ENCODE peak calls at places on chromosomes 6 and 20, in nine cellular contexts. One of them, this sample, is unnamed.

GRCh38 chr20:59580208-59580980 is 23.9 kb upstream of the PHACTR3 start:
- DNase-seq in stomach: no peak
- DNase-seq in suprapubic skin: no peak
- DNase-seq in transverse colon: no peak
- DNase-seq in esophagus muscularis mucosa: no peak
- DNase-seq in K562: no peak
- DNase-seq in upper lobe of left lung: no peak
- DNase-seq in H1: no peak
- DNase-seq in HepG2: no peak
- DNase-seq in this sample: peak

GRCh38 chr20:51193066-51193772 is 170.3 kb upstream of the KCNG1 start:
- DNase-seq in upper lobe of left lung: no peak
- DNase-seq in K562: no peak
- DNase-seq in stomach: no peak
- DNase-seq in H1: no peak
- DNase-seq in suprapubic skin: no peak
- DNase-seq in esophagus muscularis mucosa: no peak
- DNase-seq in transverse colon: no peak
- DNase-seq in HepG2: no peak
- DNase-seq in this sample: no peak

GRCh38 chr6:138012682-138013081 is 94.5 kb downstream of the PERP start:
- DNase-seq in HepG2: no peak
- DNase-seq in suprapubic skin: no peak
- DNase-seq in esophagus muscularis mucosa: peak
- DNase-seq in K562: no peak
- DNase-seq in transverse colon: peak
- DNase-seq in H1: no peak
- DNase-seq in upper lobe of left lung: no peak
- DNase-seq in stomach: no peak
- DNase-seq in this sample: no peak

GRCh38 chr20:63836335-63837133 is 5.5 kb upstream of the ZBTB46 start:
- DNase-seq in esophagus muscularis mucosa: no peak
- DNase-seq in stomach: no peak
- DNase-seq in K562: no peak
- DNase-seq in upper lobe of left lung: no peak
- DNase-seq in HepG2: no peak
- DNase-seq in transverse colon: no peak
- DNase-seq in H1: no peak
- DNase-seq in suprapubic skin: no peak
- DNase-seq in this sample: no peak

GRCh38 chr20:51388227-51388626 is 154.3 kb downstream of the NFATC2 start:
- DNase-seq in upper lobe of left lung: no peak
- DNase-seq in stomach: no peak
- DNase-seq in esophagus muscularis mucosa: no peak
- DNase-seq in H1: no peak
- DNase-seq in K562: no peak
- DNase-seq in suprapubic skin: no peak
- DNase-seq in HepG2: no peak
- DNase-seq in transverse colon: no peak
- DNase-seq in this sample: no peak

GRCh38 chr6:98880486-98880885 is 46.1 kb downstream of the POU3F2 start:
- DNase-seq in suprapubic skin: no peak
- DNase-seq in H1: no peak
- DNase-seq in stomach: no peak
- DNase-seq in K562: no peak
- DNase-seq in HepG2: no peak
- DNase-seq in esophagus muscularis mucosa: no peak
- DNase-seq in upper lobe of left lung: no peak
- DNase-seq in transverse colon: no peak
- DNase-seq in this sample: no peak

GRCh38 chr6:49499623-49500022 is at the start of gene GLYATL3:
- DNase-seq in HepG2: no peak
- DNase-seq in suprapubic skin: no peak
- DNase-seq in upper lobe of left lung: no peak
- DNase-seq in stomach: no peak
- DNase-seq in transverse colon: no peak
- DNase-seq in K562: no peak
- DNase-seq in H1: no peak
- DNase-seq in esophagus muscularis mucosa: no peak
- DNase-seq in this sample: no peak

GRCh38 chr20:36920334-36920730 is 31.2 kb downstream of the SAMHD1 start:
- DNase-seq in HepG2: no peak
- DNase-seq in stomach: no peak
- DNase-seq in upper lobe of left lung: no peak
- DNase-seq in transverse colon: no peak
- DNase-seq in H1: no peak
- DNase-seq in suprapubic skin: peak
- DNase-seq in esophagus muscularis mucosa: no peak
- DNase-seq in K562: no peak
- DNase-seq in this sample: no peak

DNA sequence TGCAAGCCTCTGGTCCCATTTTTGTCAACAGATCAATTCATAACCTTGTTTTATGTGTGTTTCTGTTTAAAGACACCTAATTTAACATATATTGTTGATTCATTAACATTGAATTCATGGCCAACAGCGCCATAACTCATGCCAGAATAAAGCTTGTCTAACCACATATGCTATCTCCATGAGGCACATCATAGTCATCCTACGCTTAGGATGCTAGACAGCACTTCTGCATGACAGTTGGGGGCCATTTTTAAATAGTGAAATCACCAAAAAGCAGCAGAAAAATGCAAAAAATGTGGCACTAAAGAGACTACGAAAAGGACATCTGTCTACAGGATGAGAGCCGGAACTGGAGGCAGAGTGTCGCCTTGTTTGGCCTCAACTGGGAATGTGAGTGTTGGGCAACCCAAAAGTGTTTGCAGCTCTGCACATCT is 37.9 kb downstream of the TRAM2 start:
- DNase-seq in H1: no peak
- DNase-seq in upper lobe of left lung: no peak
- DNase-seq in esophagus muscularis mucosa: no peak
- DNase-seq in HepG2: no peak
- DNase-seq in transverse colon: no peak
- DNase-seq in suprapubic skin: no peak
- DNase-seq in K562: no peak
- DNase-seq in stomach: no peak
- DNase-seq in this sample: no peak
- TF ChIP-seq CTCF in H1: no peak
- TF ChIP-seq CTCF in upper lobe of left lung: no peak
- TF ChIP-seq CTCF in esophagus muscularis mucosa: no peak
- TF ChIP-seq CTCF in HepG2: no peak
- TF ChIP-seq CTCF in transverse colon: no peak
- TF ChIP-seq CTCF in suprapubic skin: no peak
- TF ChIP-seq CTCF in K562: no peak
- TF ChIP-seq CTCF in stomach: no peak
- TF ChIP-seq CTCF in this sample: no peak

GRCh38 chr6:36985963-36986703 is at the start of gene MTCH1:
- DNase-seq in K562: peak
- DNase-seq in esophagus muscularis mucosa: peak
- DNase-seq in H1: peak
- DNase-seq in stomach: peak
- DNase-seq in suprapubic skin: peak
- DNase-seq in upper lobe of left lung: peak
- DNase-seq in HepG2: peak
- DNase-seq in transverse colon: peak
- DNase-seq in this sample: peak

GRCh38 chr6:36985384-36985962 is 523 bp downstream of the MTCH1 start:
- DNase-seq in stomach: no peak
- DNase-seq in esophagus muscularis mucosa: no peak
- DNase-seq in K562: peak
- DNase-seq in HepG2: no peak
- DNase-seq in upper lobe of left lung: no peak
- DNase-seq in suprapubic skin: no peak
- DNase-seq in transverse colon: no peak
- DNase-seq in H1: no peak
- DNase-seq in this sample: no peak

GRCh38 chr6:36983538-36983937 is 2.5 kb downstream of the MTCH1 start:
- DNase-seq in suprapubic skin: no peak
- DNase-seq in stomach: no peak
- DNase-seq in H1: no peak
- DNase-seq in HepG2: no peak
- DNase-seq in K562: no peak
- DNase-seq in esophagus muscularis mucosa: no peak
- DNase-seq in transverse colon: no peak
- DNase-seq in upper lobe of left lung: no peak
- DNase-seq in this sample: no peak

GRCh38 chr6:36986704-36987047 is 680 bp upstream of the MTCH1 start:
- DNase-seq in HepG2: no peak
- DNase-seq in upper lobe of left lung: no peak
- DNase-seq in K562: no peak
- DNase-seq in suprapubic skin: no peak
- DNase-seq in H1: no peak
- DNase-seq in transverse colon: no peak
- DNase-seq in esophagus muscularis mucosa: no peak
- DNase-seq in stomach: no peak
- DNase-seq in this sample: no peak

GRCh38 chr6:36984581-36985383 is 1.2 kb downstream of the MTCH1 start:
- DNase-seq in suprapubic skin: no peak
- DNase-seq in K562: peak
- DNase-seq in HepG2: no peak
- DNase-seq in esophagus muscularis mucosa: no peak
- DNase-seq in stomach: no peak
- DNase-seq in upper lobe of left lung: peak
- DNase-seq in transverse colon: peak
- DNase-seq in H1: peak
- DNase-seq in this sample: peak
- TF ChIP-seq POLR2AphosphoS5 in suprapubic skin: no peak
- TF ChIP-seq POLR2AphosphoS5 in K562: no peak
- TF ChIP-seq POLR2AphosphoS5 in HepG2: no peak
- TF ChIP-seq POLR2AphosphoS5 in esophagus muscularis mucosa: no peak
- TF ChIP-seq POLR2AphosphoS5 in stomach: no peak
- TF ChIP-seq POLR2AphosphoS5 in upper lobe of left lung: peak
- TF ChIP-seq POLR2AphosphoS5 in transverse colon: no peak
- TF ChIP-seq POLR2AphosphoS5 in H1: no peak
- TF ChIP-seq POLR2AphosphoS5 in this sample: no peak

GRCh38 chr20:57698867-57699275 is 10.9 kb downstream of the PMEPA1 start:
- DNase-seq in stomach: no peak
- DNase-seq in esophagus muscularis mucosa: no peak
- DNase-seq in HepG2: no peak
- DNase-seq in upper lobe of left lung: no peak
- DNase-seq in H1: no peak
- DNase-seq in suprapubic skin: no peak
- DNase-seq in transverse colon: peak
- DNase-seq in K562: no peak
- DNase-seq in this sample: no peak
- TF ChIP-seq EP300 in stomach: no peak
- TF ChIP-seq EP300 in esophagus muscularis mucosa: no peak
- TF ChIP-seq EP300 in HepG2: no peak
- TF ChIP-seq EP300 in upper lobe of left lung: no peak
- TF ChIP-seq EP300 in H1: no peak
- TF ChIP-seq EP300 in suprapubic skin: no peak
- TF ChIP-seq EP300 in transverse colon: no peak
- TF ChIP-seq EP300 in K562: no peak
- TF ChIP-seq EP300 in this sample: no peak

DNA sequence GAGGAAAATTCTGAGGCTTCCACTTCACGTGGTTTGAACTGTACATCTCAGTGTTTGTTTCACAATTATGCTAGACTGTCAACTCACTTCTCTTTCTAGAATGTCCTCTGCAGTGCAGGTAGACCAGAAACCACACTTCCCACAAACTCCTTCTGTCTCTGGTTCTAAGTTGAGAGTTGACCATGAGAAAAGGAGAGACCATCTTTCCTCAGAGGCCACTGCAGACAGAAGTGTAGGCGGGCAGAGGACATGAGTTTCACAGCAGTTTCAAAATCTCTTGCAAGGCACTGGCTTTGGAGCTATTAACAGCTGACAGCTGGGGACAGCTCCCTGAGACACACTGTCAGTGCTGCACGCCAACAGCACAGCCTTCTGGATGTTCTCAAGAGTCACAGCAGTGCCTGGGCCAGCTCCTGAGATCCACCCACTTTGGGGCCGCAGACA is 55.4 kb upstream of the MOXD1 start:
- DNase-seq in H1: no peak
- DNase-seq in K562: no peak
- DNase-seq in suprapubic skin: no peak
- DNase-seq in upper lobe of left lung: peak
- DNase-seq in stomach: peak
- DNase-seq in esophagus muscularis mucosa: no peak
- DNase-seq in HepG2: no peak
- DNase-seq in transverse colon: peak
- DNase-seq in this sample: peak
- TF ChIP-seq CTCF in H1: no peak
- TF ChIP-seq CTCF in K562: no peak
- TF ChIP-seq CTCF in suprapubic skin: no peak
- TF ChIP-seq CTCF in upper lobe of left lung: no peak
- TF ChIP-seq CTCF in stomach: no peak
- TF ChIP-seq CTCF in esophagus muscularis mucosa: no peak
- TF ChIP-seq CTCF in HepG2: no peak
- TF ChIP-seq CTCF in transverse colon: no peak
- TF ChIP-seq CTCF in this sample: no peak

GRCh38 chr20:38805958-38806854 is 709 bp downstream of the PPP1R16B start:
- DNase-seq in suprapubic skin: no peak
- DNase-seq in upper lobe of left lung: no peak
- DNase-seq in esophagus muscularis mucosa: no peak
- DNase-seq in transverse colon: peak
- DNase-seq in K562: peak
- DNase-seq in stomach: no peak
- DNase-seq in H1: peak
- DNase-seq in HepG2: no peak
- DNase-seq in this sample: no peak

GRCh38 chr20:38804682-38805501 is 605 bp upstream of the PPP1R16B start:
- DNase-seq in stomach: peak
- DNase-seq in K562: peak
- DNase-seq in upper lobe of left lung: peak
- DNase-seq in esophagus muscularis mucosa: no peak
- DNase-seq in suprapubic skin: no peak
- DNase-seq in transverse colon: peak
- DNase-seq in HepG2: no peak
- DNase-seq in H1: no peak
- DNase-seq in this sample: no peak

GRCh38 chr20:38806855-38807655 is 1.6 kb downstream of the PPP1R16B start:
- DNase-seq in stomach: no peak
- DNase-seq in esophagus muscularis mucosa: no peak
- DNase-seq in H1: peak
- DNase-seq in upper lobe of left lung: no peak
- DNase-seq in HepG2: no peak
- DNase-seq in suprapubic skin: no peak
- DNase-seq in transverse colon: peak
- DNase-seq in K562: no peak
- DNase-seq in this sample: no peak

GRCh38 chr20:38804243-38804642 is 1.3 kb upstream of the PPP1R16B start:
- DNase-seq in suprapubic skin: no peak
- DNase-seq in transverse colon: no peak
- DNase-seq in HepG2: no peak
- DNase-seq in H1: no peak
- DNase-seq in upper lobe of left lung: no peak
- DNase-seq in esophagus muscularis mucosa: no peak
- DNase-seq in stomach: no peak
- DNase-seq in K562: no peak
- DNase-seq in this sample: no peak

DNA sequence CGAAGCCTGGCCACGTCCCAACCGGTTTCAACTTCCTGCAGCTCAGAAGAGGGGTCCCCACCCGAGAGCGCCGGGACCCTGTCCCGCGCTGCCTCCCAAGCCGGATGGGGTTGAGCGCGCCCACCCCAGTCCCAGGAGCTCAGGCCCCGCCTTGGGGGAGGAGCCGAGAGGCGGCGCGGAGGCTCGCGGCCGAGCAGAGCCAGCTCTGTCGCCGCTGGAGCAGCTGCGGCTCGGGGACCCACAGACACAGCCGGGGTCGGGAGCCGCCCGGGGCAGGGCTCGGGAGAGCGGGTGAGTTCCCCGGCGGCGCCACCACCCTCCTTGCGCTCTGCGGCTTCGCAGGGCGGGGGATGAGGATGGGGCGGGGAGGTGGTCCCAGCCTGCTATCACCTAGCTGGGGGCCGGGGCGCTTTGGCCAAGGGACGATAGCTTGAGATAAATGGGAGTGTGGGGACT is at the start of gene PPP1R16B:
- DNase-seq in H1: peak
- DNase-seq in transverse colon: peak
- DNase-seq in suprapubic skin: no peak
- DNase-seq in esophagus muscularis mucosa: no peak
- DNase-seq in HepG2: no peak
- DNase-seq in K562: peak
- DNase-seq in stomach: peak
- DNase-seq in upper lobe of left lung: peak
- DNase-seq in this sample: no peak
- TF ChIP-seq POLR2AphosphoS5 in H1: no peak
- TF ChIP-seq POLR2AphosphoS5 in transverse colon: peak
- TF ChIP-seq POLR2AphosphoS5 in suprapubic skin: no peak
- TF ChIP-seq POLR2AphosphoS5 in esophagus muscularis mucosa: peak
- TF ChIP-seq POLR2AphosphoS5 in HepG2: no peak
- TF ChIP-seq POLR2AphosphoS5 in K562: no peak
- TF ChIP-seq POLR2AphosphoS5 in stomach: no peak
- TF ChIP-seq POLR2AphosphoS5 in upper lobe of left lung: no peak
- TF ChIP-seq POLR2AphosphoS5 in this sample: peak

This sample was measured in sigmoid colon.